ENCODE peak calls at places on chromosomes 16 and 17, in seven cellular contexts. S, N, Q, W, C, F and B are unnamed samples.

GRCh38 chr16:56855936-56856335 is 9.1 kb upstream of the SLC12A3 start:
- DNase-seq in C (no peak), W (no peak), F (no peak), N (no peak), Q (no peak), S (no peak), B (no peak)

GRCh38 chr17:28957992-28958355 is 6.7 kb upstream of the PHF12 start:
- DNase-seq in F (no peak), Q (no peak), W (no peak), S (peak; percentile 48), N (no peak), C (no peak), B (no peak)

GRCh38 chr17:7561589-7562207 is at the start of gene SENP3:
- DNase-seq in F (peak; percentile 91), Q (peak; percentile 87), W (peak; percentile 87), C (no peak), S (peak; percentile 93), N (peak; percentile 96), B (peak; percentile 61)

GRCh38 chr17:56737741-56738161 is 96.0 kb downstream of the C17orf67 start:
- DNase-seq in C (no peak), F (no peak), N (no peak), Q (no peak), S (no peak), W (no peak), B (peak; percentile 58)

GRCh38 chr17:70588003-70588402 is 418.7 kb downstream of the KCNJ2 start:
- DNase-seq in C (no peak), F (no peak), S (no peak), W (no peak), Q (no peak), N (no peak), B (no peak)

GRCh38 chr16:67661101-67661661 is 421 bp downstream of the PARD6A start:
- DNase-seq in Q (no peak), W (peak; percentile 52), N (peak; percentile 83), S (no peak), F (no peak), C (no peak), B (no peak)

GRCh38 chr16:20074089-20074956 is 633 bp upstream of the GPR139 start:
- DNase-seq in C (no peak), W (no peak), S (no peak), Q (no peak), N (no peak), F (no peak), B (no peak)

GRCh38 chr17:73414171-73414955 is 102.6 kb upstream of the CDC42EP4 start:
- DNase-seq in W (no peak), F (no peak), N (no peak), Q (no peak), C (no peak), S (no peak), B (no peak)

GRCh38 chr17:81924557-81925532 is 2.7 kb downstream of the MAFG start:
- DNase-seq in N (peak; percentile 63), W (no peak), Q (no peak), F (no peak), C (no peak), S (no peak), B (no peak)

GRCh38 chr16:55944377-55944802 is 69.2 kb upstream of the CES5A start:
- DNase-seq in C (no peak), Q (peak; percentile 56), F (peak; percentile 68), N (no peak), S (peak; percentile 83), W (peak; percentile 66), B (peak; percentile 30)

GRCh38 chr16:19625039-19625438 is 69.5 kb downstream of the VPS35L start:
- DNase-seq in Q (no peak), F (no peak), C (no peak), W (no peak), S (no peak), N (no peak), B (no peak)

GRCh38 chr16:24748242-24748641 is 18.8 kb downstream of the TNRC6A start:
- DNase-seq in N (no peak), Q (peak; percentile 45), C (peak; percentile 73), S (peak; percentile 73), F (peak; percentile 49), W (peak; percentile 74), B (peak; percentile 74)

GRCh38 chr17:58153046-58153445 is 4.9 kb downstream of the OR4D1 start:
- DNase-seq in F (no peak), S (no peak), Q (no peak), N (no peak), W (peak; percentile 19), C (no peak), B (no peak)

GRCh38 chr17:561118-561517 is 153.5 kb downstream of the VPS53 start:
- DNase-seq in Q (no peak), C (no peak), S (no peak), W (no peak), N (no peak), F (no peak), B (peak; percentile 36)

GRCh38 chr16:398551-399277 is 1.7 kb downstream of the NME4 start:
- DNase-seq in C (no peak), Q (no peak), F (no peak), S (no peak), W (no peak), N (peak; percentile 83), B (no peak)

GRCh38 chr16:57748596-57748995 is 13.0 kb downstream of the KATNB1 start:
- DNase-seq in W (no peak), F (no peak), C (no peak), N (peak; percentile 48), S (no peak), Q (no peak), B (no peak)

GRCh38 chr17:51913491-51913890 is 245.0 kb downstream of the CA10 start:
- DNase-seq in S (no peak), N (no peak), F (no peak), W (no peak), C (no peak), Q (no peak), B (no peak)

GRCh38 chr16:15427648-15428239 is 6.6 kb upstream of the BMERB1 start:
- DNase-seq in N (peak; percentile 79), W (peak; percentile 77), Q (peak; percentile 54), F (peak; percentile 83), C (no peak), S (peak; percentile 78), B (no peak)

GRCh38 chr17:50620237-50620636 is 14.4 kb upstream of the ABCC3 start:
- DNase-seq in F (no peak), Q (no peak), N (no peak), S (no peak), W (no peak), C (no peak), B (no peak)

GRCh38 chr16:14003119-14003570 is 68.0 kb upstream of the MRTFB start:
- DNase-seq in F (peak; percentile 68), W (peak; percentile 65), N (no peak), S (peak; percentile 79), Q (peak; percentile 56), C (peak; percentile 53), B (no peak)

GRCh38 chr16:74695450-74696422 is 4.9 kb downstream of the MLKL start:
- DNase-seq in N (peak; percentile 80), F (peak; percentile 76), S (peak; percentile 89), C (peak; percentile 55), W (peak; percentile 89), Q (peak; percentile 91), B (peak; percentile 78)

GRCh38 chr17:46851029-46851741 is at the start of gene WNT9B:
- DNase-seq in Q (no peak), N (peak; percentile 77), F (no peak), S (no peak), W (no peak), C (no peak), B (no peak)
- TF ChIP-seq CTCF in Q (no peak), N (no peak), F (no peak), S (no peak), W (no peak), C (no peak), B (no peak)

GRCh38 chr17:43019418-43019817 is 2.8 kb downstream of the VAT1 start:
- DNase-seq in F (no peak), N (no peak), Q (no peak), S (no peak), C (no peak), W (peak; percentile 60), B (no peak)
- H3K4me3 ChIP-seq in F (no peak overlapping the region), N (no peak overlapping the region), Q (no peak overlapping the region), S (no peak overlapping the region), C (no peak overlapping the region), W (no peak overlapping the region), B (peak overlapping the region; percentile 1)

DNA sequence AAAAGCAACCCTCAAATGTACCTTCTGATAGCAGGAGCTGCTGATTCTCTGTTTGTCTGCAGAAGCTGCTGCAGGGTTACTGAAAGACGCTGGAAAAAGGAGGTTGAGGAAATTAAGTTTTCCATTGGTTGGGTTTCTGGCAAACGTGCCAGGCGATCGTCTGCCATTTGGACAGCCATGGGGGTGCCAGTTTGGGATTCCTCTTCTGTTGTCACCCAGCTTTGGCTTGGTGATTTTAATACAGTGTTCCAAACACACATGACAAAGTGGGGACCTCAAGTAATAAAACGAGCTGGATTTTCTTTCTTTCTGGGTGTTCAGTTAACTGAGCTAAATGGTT is 185.5 kb upstream of the ZFHX3 start:
- DNase-seq in F (no peak), C (no peak), S (no peak), Q (no peak), W (no peak), N (no peak), B (no peak)
- H3K27me3 ChIP-seq in F (no peaks in the 10 kb centered on the region), C (no peaks in the 10 kb centered on the region), S (no peaks in the 10 kb centered on the region), Q (no peaks in the 10 kb centered on the region), W (no peaks in the 10 kb centered on the region), N (no peaks in the 10 kb centered on the region), B (peaks cover under 1% of the 10 kb centered on the region)

GRCh38 chr17:76388966-76389888 is 4.8 kb downstream of the SPHK1 start:
- DNase-seq in S (no peak), W (no peak), C (no peak), N (peak; percentile 66), F (no peak), Q (no peak), B (no peak)
- TF ChIP-seq CTCF in S (no peak), W (no peak), C (no peak), N (no peak), F (no peak), Q (no peak), B (peak; percentile 5)

DNA sequence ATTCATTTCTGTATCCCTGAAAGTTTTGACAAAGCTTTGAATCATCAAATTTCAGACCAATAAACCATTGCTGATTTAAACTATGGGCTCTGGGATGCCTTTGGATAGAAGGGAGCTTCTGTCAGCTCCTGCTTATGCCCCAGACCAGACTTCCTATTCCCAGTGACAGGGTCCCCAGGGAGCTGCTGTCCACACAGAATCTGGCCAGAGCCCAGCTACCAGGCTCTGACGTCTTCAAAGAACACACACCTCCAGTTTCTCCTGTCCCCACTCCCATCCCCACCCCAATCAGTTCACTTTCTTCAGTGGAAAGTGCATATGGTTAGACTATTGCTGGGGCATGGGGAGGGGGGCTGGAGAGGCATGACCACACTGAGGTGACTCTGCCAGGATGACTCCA is 51.6 kb upstream of the SREBF1 start:
- DNase-seq in F (no peak), Q (no peak), C (no peak), W (no peak), N (no peak), S (no peak), B (no peak)
- H3K4me3 ChIP-seq in F (no peak overlapping the region), Q (no peak overlapping the region), C (no peak overlapping the region), W (no peak overlapping the region), N (no peak overlapping the region), S (no peak overlapping the region), B (no peak overlapping the region)

DNA sequence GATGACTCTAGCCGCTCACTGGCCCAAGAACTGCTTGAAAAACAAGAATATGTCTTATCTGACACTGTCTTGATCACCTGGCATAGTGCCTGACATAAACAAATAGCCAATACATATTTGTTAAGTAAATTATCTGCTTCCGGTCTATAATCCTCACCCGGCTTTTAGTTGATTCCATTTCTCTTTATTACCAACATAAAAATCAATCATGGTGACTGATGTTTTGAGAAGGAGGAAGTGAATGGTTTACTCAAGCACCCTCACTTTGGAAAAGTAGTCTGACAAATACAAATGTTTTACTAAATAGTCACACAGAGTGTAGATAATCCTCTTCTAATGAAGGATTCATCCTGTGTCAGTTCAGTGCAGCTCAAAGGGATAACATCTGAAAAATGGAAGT is 47.0 kb downstream of the SKAP1 start:
- DNase-seq in F (no peak), Q (no peak), N (no peak), W (no peak), C (no peak), S (no peak), B (no peak)
- H3K27me3 ChIP-seq in F (peaks cover 9% of the 10 kb centered on the region), Q (no peaks in the 10 kb centered on the region), N (no peaks in the 10 kb centered on the region), W (no peaks in the 10 kb centered on the region), C (peaks cover 21% of the 10 kb centered on the region), S (no peaks in the 10 kb centered on the region), B (peaks cover 54% of the 10 kb centered on the region)